ENCODE peak calls at places on chromosomes 4 and X, in ten cellular contexts. W is endodermal cell, H is lower lobe of right lung, P is uterus, M is AG10803, O is BE2C, T is right lobe of liver, Z is fibroblast of mammary gland, S is A549, Y is K562. J is an unnamed sample.

GRCh38 chr4:114217150-114217817 is 237.8 kb upstream of the ARSJ start:
- DNase-seq in W (no peak), H (no peak), P (no peak), M (no peak), O (peak), T (no peak), Z (no peak), S (no peak), Y (no peak), J (no peak)

GRCh38 chrX:7263961-7264360 is 116.0 kb upstream of the PUDP start:
- DNase-seq in W (no peak), H (no peak), P (no peak), M (no peak), O (no peak), T (no peak), Z (peak), S (no peak), Y (no peak), J (no peak)

GRCh38 chr4:15742083-15742582 is 36.0 kb upstream of the CD38 start:
- DNase-seq in W (no peak), H (no peak), P (no peak), M (no peak), O (no peak), T (no peak), Z (no peak), S (no peak), Y (no peak), J (no peak)

GRCh38 chr4:12679217-12679616 is 804.9 kb downstream of the RAB28 start:
- DNase-seq in W (no peak), H (no peak), P (no peak), M (no peak), O (no peak), T (no peak), Z (peak), S (no peak), Y (no peak), J (peak)

GRCh38 chrX:14095702-14096101 is 66.0 kb upstream of the GEMIN8 start:
- DNase-seq in W (peak), H (no peak), P (peak), M (peak), O (peak), T (no peak), Z (peak), S (no peak), Y (peak), J (peak)

GRCh38 chrX:51568586-51568985 is 50.1 kb downstream of the CENPVL3 start:
- DNase-seq in W (no peak), H (no peak), P (no peak), M (peak), O (no peak), T (no peak), Z (peak), S (no peak), Y (no peak), J (peak)

GRCh38 chrX:153554519-153555167 is 37.2 kb downstream of the ATP2B3 start:
- DNase-seq in W (peak), H (peak), P (peak), M (peak), O (peak), T (peak), Z (peak), S (peak), Y (peak), J (peak)

GRCh38 chr4:42490015-42490414 is 92.7 kb downstream of the SHISA3 start:
- DNase-seq in W (no peak), H (no peak), P (no peak), M (no peak), O (no peak), T (no peak), Z (no peak), S (no peak), Y (no peak), J (no peak)

GRCh38 chrX:397575-397974 is 10.9 kb upstream of the PPP2R3B start:
- DNase-seq in W (peak), H (no peak), P (no peak), M (peak), O (no peak), T (no peak), Z (peak), S (no peak), Y (no peak), J (peak)

GRCh38 chr4:14348506-14348905 is 653.8 kb upstream of the CPEB2 start:
- DNase-seq in W (no peak), H (no peak), P (no peak), M (peak), O (no peak), T (no peak), Z (peak), S (no peak), Y (no peak), J (peak)

GRCh38 chr4:73864973-73865372 is 4.2 kb upstream of the CXCL1 start:
- DNase-seq in W (no peak), H (no peak), P (no peak), M (peak), O (no peak), T (no peak), Z (no peak), S (no peak), Y (no peak), J (peak)

GRCh38 chr4:94545296-94545695 is 93.6 kb downstream of the PDLIM5 start:
- DNase-seq in W (no peak), H (no peak), P (no peak), M (peak), O (no peak), T (no peak), Z (peak), S (no peak), Y (no peak), J (peak)

GRCh38 chrX:154458116-154458953 is at the start of gene PLXNA3:
- DNase-seq in W (peak), H (peak), P (no peak), M (peak), O (peak), T (peak), Z (no peak), S (no peak), Y (peak), J (no peak)

GRCh38 chrX:24148535-24149345 is 789 bp upstream of the ZFX start:
- DNase-seq in W (no peak), H (peak), P (peak), M (peak), O (no peak), T (no peak), Z (peak), S (no peak), Y (no peak), J (peak)

GRCh38 chr4:152090543-152090942 is 329.7 kb upstream of the GATB start:
- DNase-seq in W (peak), H (no peak), P (no peak), M (peak), O (peak), T (no peak), Z (peak), S (no peak), Y (no peak), J (no peak)

GRCh38 chrX:106780664-106781377 is 21.7 kb upstream of the TBC1D8B start:
- DNase-seq in W (no peak), H (no peak), P (no peak), M (no peak), O (no peak), T (no peak), Z (no peak), S (no peak), Y (no peak), J (peak)

GRCh38 chrX:23883737-23884354 is 23.9 kb downstream of the APOO start:
- DNase-seq in W (peak), H (no peak), P (no peak), M (peak), O (no peak), T (no peak), Z (peak), S (peak), Y (peak), J (peak)

GRCh38 chr4:150799207-150799606 is 215.9 kb downstream of the LRBA start:
- DNase-seq in W (no peak), H (no peak), P (no peak), M (no peak), O (no peak), T (no peak), Z (no peak), S (no peak), Y (no peak), J (peak)

GRCh38 chr4:111781611-111782010 is 363.6 kb upstream of the FAM241A start:
- DNase-seq in W (no peak), H (no peak), P (no peak), M (no peak), O (no peak), T (no peak), Z (no peak), S (no peak), Y (no peak), J (no peak)

GRCh38 chrX:97397371-97397770 is 513.7 kb downstream of the RPA4 start:
- DNase-seq in W (no peak), H (no peak), P (no peak), M (peak), O (no peak), T (no peak), Z (peak), S (no peak), Y (no peak), J (no peak)

GRCh38 chr4:102825261-102826071 is 1.9 kb downstream of the UBE2D3 start:
- DNase-seq in W (peak), H (no peak), P (peak), M (peak), O (peak), T (no peak), Z (peak), S (no peak), Y (no peak), J (peak)

GRCh38 chr4:102007959-102008425 is 217.5 kb downstream of the BANK1 start:
- DNase-seq in W (no peak), H (no peak), P (no peak), M (no peak), O (no peak), T (no peak), Z (no peak), S (no peak), Y (no peak), J (no peak)

DNA sequence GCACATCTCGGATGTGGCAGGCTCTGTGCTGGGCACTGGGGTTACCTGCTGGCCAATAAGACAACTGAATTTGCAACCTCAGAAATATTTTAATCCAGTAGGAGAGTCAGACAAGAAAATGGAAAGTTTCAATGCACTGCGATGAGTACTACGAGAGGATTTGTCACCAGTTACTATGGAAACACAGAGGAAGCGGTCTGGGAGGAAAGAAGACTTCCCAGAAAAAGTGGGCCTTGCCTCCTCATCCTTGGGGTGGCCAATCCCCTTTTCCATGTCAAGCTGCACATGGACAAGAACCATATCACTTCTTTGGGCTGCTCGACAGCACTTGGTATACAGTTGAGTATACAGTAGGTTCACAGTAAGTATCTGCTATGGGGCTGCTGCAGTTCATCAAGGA is 67.6 kb downstream of the FAM184B start:
- DNase-seq in W (no peak), H (no peak), P (no peak), M (no peak), O (no peak), T (no peak), Z (no peak), S (no peak), Y (no peak), J (no peak)
- H3K4me3 ChIP-seq in W (no peak), H (no peak), P (no peak), M (no peak), O (no peak), T (no peak), Z (no peak), S (no peak), Y (no peak), J (no peak)

DNA sequence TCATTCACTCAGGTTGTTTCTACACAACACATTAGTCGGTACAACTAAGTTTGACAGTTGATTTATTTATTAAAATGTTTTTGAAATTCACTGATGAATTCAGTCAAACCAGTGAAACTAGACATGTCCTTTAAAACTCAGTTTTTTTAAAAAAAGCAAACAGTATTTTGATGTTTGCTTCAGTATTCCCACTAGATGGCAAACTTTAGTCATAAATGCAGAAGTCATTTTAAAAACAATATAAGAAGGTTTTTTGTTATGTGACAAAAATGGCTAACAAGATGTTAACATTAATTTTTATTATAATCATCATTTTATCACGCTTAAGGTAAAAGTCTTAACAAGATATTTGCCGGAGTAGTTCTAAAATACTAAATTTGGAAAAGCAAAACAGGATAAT is 1337.8 kb upstream of the DIAPH2 start:
- DNase-seq in W (no peak), H (no peak), P (no peak), M (no peak), O (no peak), T (no peak), Z (peak), S (no peak), Y (no peak), J (peak)
- TF ChIP-seq CTCF in W (peak), H (no peak), P (no peak), M (no peak), O (no peak), T (peak), Z (peak), S (no peak), Y (no peak), J (peak)

DNA sequence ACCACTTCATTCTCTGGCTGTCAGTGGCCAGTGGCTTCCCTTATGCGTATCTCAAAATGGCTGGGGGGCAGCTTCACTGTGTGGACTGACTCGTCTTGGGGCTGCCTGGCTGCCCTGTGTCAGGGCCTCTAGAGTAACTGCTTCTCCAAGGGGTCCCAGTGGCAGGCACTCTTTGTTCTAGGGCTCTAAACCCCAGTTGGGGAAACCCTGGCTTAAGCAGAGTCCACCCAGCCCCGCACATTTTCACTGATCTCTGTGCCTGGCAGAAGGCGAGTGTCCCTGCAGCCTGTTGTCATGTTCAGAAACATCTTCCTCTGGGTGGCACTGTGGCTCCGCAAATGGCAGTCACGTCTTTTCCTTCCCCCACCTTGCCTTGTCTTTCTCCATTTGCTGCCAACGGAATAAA is 59.7 kb downstream of the NBDY start:
- DNase-seq in W (no peak), H (no peak), P (peak), M (no peak), O (no peak), T (no peak), Z (peak), S (no peak), Y (no peak), J (peak)
- H3K4me3 ChIP-seq in W (no peak), H (no peak), P (no peak), M (no peak), O (no peak), T (no peak), Z (no peak), S (no peak), Y (no peak), J (peak)

DNA sequence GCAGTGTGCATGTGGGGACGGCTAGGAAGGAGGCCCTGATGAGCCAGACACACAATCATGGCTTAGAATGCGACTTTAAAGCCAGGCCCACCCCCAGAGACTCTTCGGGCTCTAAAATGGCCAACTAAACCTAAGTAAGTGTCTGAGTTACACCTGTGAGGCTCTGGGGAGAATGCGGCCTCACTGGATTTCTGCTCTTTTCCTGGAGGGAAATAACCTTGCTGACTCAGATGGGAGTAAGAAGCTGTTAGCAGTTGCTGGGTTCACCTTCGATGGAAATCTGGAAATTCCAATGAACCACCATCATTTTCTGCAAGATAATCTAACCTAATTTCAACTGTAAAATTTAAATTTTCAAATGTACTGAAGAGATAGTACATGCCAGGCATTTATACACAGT is 97.6 kb upstream of the MAML3 start:
- DNase-seq in W (no peak), H (no peak), P (no peak), M (no peak), O (no peak), T (no peak), Z (no peak), S (no peak), Y (no peak), J (no peak)
- TF ChIP-seq CTCF in W (no peak), H (no peak), P (no peak), M (no peak), O (no peak), T (no peak), Z (no peak), S (no peak), Y (no peak), J (no peak)

GRCh38 chrX:56728752-56729151 is 291 bp upstream of the NBDY start:
- DNase-seq in W (no peak), H (no peak), P (peak), M (no peak), O (peak), T (no peak), Z (peak), S (peak), Y (no peak), J (peak)
- H3K4me3 ChIP-seq in W (peak), H (peak), P (peak), M (peak), O (peak), T (no peak), Z (peak), S (peak), Y (peak), J (peak)

GRCh38 chr4:122798101-122798500 is 28.5 kb upstream of the FGF2 start:
- DNase-seq in W (peak), H (no peak), P (peak), M (peak), O (no peak), T (peak), Z (peak), S (peak), Y (peak), J (peak)
- TF ChIP-seq CTCF in W (no peak), H (no peak), P (no peak), M (peak), O (no peak), T (no peak), Z (no peak), S (no peak), Y (no peak), J (peak)

J was measured in fibroblast of the aortic adventitia.